ENCODE peak calls at places on chromosomes 12 and 14, in four cellular contexts. V is fibroblast of lung, F is heart left ventricle, Q is fibroblast of the aortic adventitia. K is an unnamed sample.

GRCh38 chr12:54993181-54993835 is 8.7 kb upstream of the TESPA1 start:
- DNase-seq in V (peak), F (peak), Q (peak), K (peak)

GRCh38 chr12:93237235-93237915 is 140.3 kb upstream of the NUDT4 start:
- DNase-seq in V (peak), F (no peak), Q (peak), K (no peak)

GRCh38 chr14:36663404-36664321 is 2.0 kb downstream of the PAX9 start:
- DNase-seq in V (no peak), F (no peak), Q (no peak), K (no peak)

GRCh38 chr14:59133202-59133601 is 55.3 kb upstream of the DAAM1 start:
- DNase-seq in V (peak), F (no peak), Q (peak), K (no peak)

GRCh38 chr14:35365130-35366047 is 39.2 kb downstream of the NFKBIA start:
- DNase-seq in V (peak), F (no peak), Q (peak), K (peak)

GRCh38 chr12:55745361-55746146 is 2.6 kb downstream of the GDF11 start:
- DNase-seq in V (peak), F (no peak), Q (peak), K (peak)

GRCh38 chr14:105223260-105223659 is 25.1 kb upstream of the BTBD6 start:
- DNase-seq in V (no peak), F (no peak), Q (no peak), K (peak)

GRCh38 chr12:132715874-132716273 is 5.2 kb downstream of the PGAM5 start:
- DNase-seq in V (no peak), F (no peak), Q (no peak), K (no peak)

GRCh38 chr14:69879175-69880047 is at the start of gene SMOC1:
- DNase-seq in V (peak), F (peak), Q (peak), K (peak)

GRCh38 chr12:108583971-108584370 is 13.9 kb downstream of the TMEM119 start:
- DNase-seq in V (no peak), F (no peak), Q (no peak), K (no peak)

GRCh38 chr12:75236206-75236605 is 26.6 kb upstream of the KCNC2 start:
- DNase-seq in V (no peak), F (no peak), Q (no peak), K (no peak)

GRCh38 chr12:64385468-64385867 is 5.1 kb downstream of the C12orf56 start:
- DNase-seq in V (no peak), F (no peak), Q (peak), K (no peak)

GRCh38 chr12:75720807-75721206 is 209.4 kb upstream of the KRR1 start:
- DNase-seq in V (no peak), F (no peak), Q (peak), K (peak)

GRCh38 chr12:2375871-2376270 is 323.1 kb downstream of the CACNA1C start:
- DNase-seq in V (no peak), F (no peak), Q (no peak), K (no peak)

GRCh38 chr14:105193916-105194782 is 13.0 kb upstream of the NUDT14 start:
- DNase-seq in V (no peak), F (no peak), Q (no peak), K (no peak)

GRCh38 chr12:105332925-105333324 is 2.4 kb downstream of the C12orf75 start:
- DNase-seq in V (no peak), F (no peak), Q (no peak), K (no peak)

GRCh38 chr12:114936148-114937099 is 252.4 kb upstream of the TBX3 start:
- DNase-seq in V (peak), F (no peak), Q (peak), K (peak)

GRCh38 chr12:117035287-117035686 is 63.9 kb downstream of the TESC start:
- DNase-seq in V (no peak), F (no peak), Q (no peak), K (no peak)

GRCh38 chr14:32565256-32565655 is 236.2 kb downstream of the AKAP6 start:
- DNase-seq in V (no peak), F (no peak), Q (peak), K (peak)

GRCh38 chr12:6074979-6075585 is 49.4 kb downstream of the VWF start:
- DNase-seq in V (no peak), F (peak), Q (no peak), K (no peak)

GRCh38 chr14:69373104-69373503 is 25.0 kb downstream of the ERH start:
- DNase-seq in V (no peak), F (no peak), Q (no peak), K (no peak)

GRCh38 chr14:75615200-75615599 is 36.8 kb downstream of the FLVCR2 start:
- DNase-seq in V (no peak), F (no peak), Q (no peak), K (no peak)

GRCh38 chr14:93161411-93161940 is 23.2 kb downstream of the MOAP1 start:
- DNase-seq in V (no peak), F (no peak), Q (no peak), K (no peak)

GRCh38 chr14:72714094-72714493 is 179.8 kb downstream of the DPF3 start:
- DNase-seq in V (no peak), F (no peak), Q (no peak), K (no peak)

GRCh38 chr12:27428466-27428865 is 18.1 kb upstream of the SMCO2 start:
- DNase-seq in V (no peak), F (no peak), Q (no peak), K (no peak)

GRCh38 chr14:30034049-30034635 is 106.5 kb upstream of the PRKD1 start:
- DNase-seq in V (peak), F (no peak), Q (no peak), K (peak)

GRCh38 chr14:31992051-31992450 is 85.1 kb upstream of the ARHGAP5 start:
- DNase-seq in V (peak), F (no peak), Q (peak), K (peak)

GRCh38 chr12:48979602-48980388 is 1.7 kb downstream of the WNT1 start:
- DNase-seq in V (no peak), F (no peak), Q (no peak), K (no peak)

GRCh38 chr14:80215756-80216581 is 4.7 kb upstream of the DIO2 start:
- DNase-seq in V (peak), F (peak), Q (peak), K (peak)

GRCh38 chr14:88613552-88614010 is 50.7 kb downstream of the ZC3H14 start:
- DNase-seq in V (peak), F (no peak), Q (peak), K (peak)

GRCh38 chr14:64671591-64671990 is 32.6 kb upstream of the PLEKHG3 start:
- DNase-seq in V (peak), F (no peak), Q (peak), K (peak)

GRCh38 chr12:6222009-6222702 is 22.0 kb downstream of the CD9 start:
- DNase-seq in V (peak), F (no peak), Q (no peak), K (peak)

GRCh38 chr12:96015672-96016071 is 19.5 kb upstream of the HAL start:
- DNase-seq in V (peak), F (no peak), Q (peak), K (peak)
- TF ChIP-seq CTCF in V (peak), F (peak), Q (peak), K (peak)

GRCh38 chr12:131357152-131357747 is 353.6 kb upstream of the SFSWAP start:
- DNase-seq in V (no peak), F (no peak), Q (no peak), K (no peak)
- H3K4me3 ChIP-seq in V (no peak), F (no peak), Q (no peak), K (no peak)

GRCh38 chr12:109914461-109914860 is 14.4 kb downstream of the TCHP start:
- DNase-seq in V (no peak), F (no peak), Q (no peak), K (no peak)

GRCh38 chr12:109912790-109913189 is 12.7 kb downstream of the TCHP start:
- DNase-seq in V (no peak), F (peak), Q (no peak), K (no peak)

GRCh38 chr12:109915171-109916040 is 15.3 kb downstream of the TCHP start:
- DNase-seq in V (no peak), F (no peak), Q (no peak), K (no peak)

GRCh38 chr12:109910254-109910968 is 10.3 kb downstream of the TCHP start:
- DNase-seq in V (no peak), F (no peak), Q (no peak), K (no peak)

GRCh38 chr12:109910969-109911348 is 10.9 kb downstream of the TCHP start:
- DNase-seq in V (peak), F (no peak), Q (peak), K (peak)
- TF ChIP-seq CTCF in V (no peak), F (no peak), Q (peak), K (peak)

GRCh38 chr12:57233357-57234232 is 4.1 kb downstream of the SHMT2 start:
- DNase-seq in V (peak), F (no peak), Q (peak), K (peak)

GRCh38 chr12:57232156-57232756 is 2.7 kb downstream of the SHMT2 start:
- DNase-seq in V (no peak), F (no peak), Q (no peak), K (no peak)

GRCh38 chr12:57230381-57231155 is 1.1 kb downstream of the SHMT2 start:
- DNase-seq in V (peak), F (no peak), Q (peak), K (no peak)

GRCh38 chr12:57229634-57230380 is at the start of gene SHMT2:
- DNase-seq in V (peak), F (peak), Q (peak), K (peak)

DNA sequence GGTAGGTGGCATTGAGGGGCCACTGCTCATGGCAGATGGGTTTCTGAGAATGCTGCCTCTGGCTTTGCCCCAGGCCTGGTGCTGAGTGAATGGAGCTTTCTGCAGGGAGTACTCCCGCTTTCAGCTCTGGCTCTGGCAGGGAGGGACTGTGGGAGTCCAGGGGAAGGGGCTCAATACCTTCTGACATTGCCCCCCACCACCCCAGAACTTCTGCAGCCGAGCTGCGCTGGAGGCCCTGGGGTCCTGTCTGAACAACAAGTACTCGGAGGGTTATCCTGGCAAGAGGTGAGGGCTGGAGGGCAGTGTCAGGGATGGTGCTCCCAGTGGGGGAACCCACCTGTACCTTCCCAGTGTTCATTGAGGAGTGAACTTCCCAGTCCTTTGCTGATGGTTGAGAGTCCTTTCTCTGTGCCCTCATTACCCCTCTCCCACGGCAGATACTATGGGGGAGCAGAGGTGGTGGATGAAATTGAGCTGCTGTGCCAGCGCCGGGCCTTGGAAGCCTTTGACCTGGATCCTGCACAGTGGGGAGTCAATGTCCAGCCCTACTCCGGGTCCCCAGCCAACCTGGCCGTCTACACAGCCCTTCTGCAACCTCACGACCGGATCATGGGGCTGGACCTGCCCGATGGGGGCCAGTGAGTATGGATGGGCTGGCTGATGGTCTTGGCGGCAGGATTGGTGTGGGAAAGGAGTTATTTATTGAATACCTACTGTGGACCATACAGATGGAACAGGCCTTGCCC is 1.9 kb downstream of the SHMT2 start:
- DNase-seq in V (no peak), F (no peak), Q (no peak), K (no peak)
- H3K4me3 ChIP-seq in V (peak), F (no peak), Q (peak), K (peak)

GRCh38 chr12:113211160-113211559 is 10.1 kb upstream of the TPCN1 start:
- DNase-seq in V (no peak), F (no peak), Q (no peak), K (no peak)

GRCh38 chr12:113220593-113221180 is 577 bp upstream of the TPCN1 start:
- DNase-seq in V (no peak), F (no peak), Q (no peak), K (peak)

GRCh38 chr12:113214938-113215400 is 6.3 kb upstream of the TPCN1 start:
- DNase-seq in V (peak), F (peak), Q (peak), K (peak)
- TF ChIP-seq CTCF in V (no peak), F (no peak), Q (no peak), K (no peak)